ENCODE peak calls at places on chromosomes 1 and 21, in nine cellular contexts. Q is CD8-positive, alpha-beta memory T cell; V is suprapubic skin; C is adrenal gland; H is caudate nucleus; T is mesendoderm; U is foreskin keratinocyte; K is lower lobe of right lung; D is testis. P is an unnamed sample.

GRCh38 chr1:119773711-119774241 is 5.1 kb upstream of the HMGCS2 start:
- DNase-seq in Q (no peak), V (no peak), C (no peak), H (no peak), T (peak; percentile 85), U (peak; percentile 17), K (no peak), D (no peak), P (no peak)

GRCh38 chr1:25356848-25357247 is 18.7 kb downstream of the TMEM50A start:
- DNase-seq in Q (no peak), V (no peak), C (no peak), H (no peak), T (no peak), U (no peak), K (no peak), D (no peak), P (no peak)

GRCh38 chr1:208054885-208055507 is 144.1 kb upstream of the CD34 start:
- DNase-seq in Q (no peak), V (no peak), C (no peak), H (no peak), T (peak; percentile 65), U (no peak), K (no peak), D (no peak), P (no peak)

GRCh38 chr1:8203551-8203950 is 114.4 kb upstream of the SLC45A1 start:
- DNase-seq in Q (no peak), V (no peak), C (no peak), H (no peak), T (no peak), U (no peak), K (no peak), D (no peak), P (no peak)

GRCh38 chr1:145997156-145998023 is 1.0 kb upstream of the TXNIP start:
- DNase-seq in Q (peak; percentile 70), V (peak; percentile 80), C (peak; percentile 35), H (no peak), T (peak; percentile 40), U (no peak), K (peak; percentile 71), D (peak; percentile 60), P (peak; percentile 71)

GRCh38 chr1:245188350-245188749 is 33.6 kb downstream of the KIF26B start:
- DNase-seq in Q (no peak), V (no peak), C (no peak), H (no peak), T (no peak), U (no peak), K (no peak), D (no peak), P (no peak)

GRCh38 chr1:25355841-25356395 is 17.8 kb downstream of the TMEM50A start:
- DNase-seq in Q (no peak), V (no peak), C (no peak), H (no peak), T (no peak), U (no peak), K (no peak), D (no peak), P (no peak)

GRCh38 chr1:211643324-211644212 is 31.9 kb downstream of the NEK2 start:
- DNase-seq in Q (no peak), V (peak; percentile 77), C (peak; percentile 87), H (no peak), T (peak; percentile 42), U (no peak), K (peak; percentile 67), D (peak; percentile 24), P (no peak)

GRCh38 chr21:38803075-38803474 is 2.7 kb upstream of the ETS2 start:
- DNase-seq in Q (no peak), V (no peak), C (no peak), H (no peak), T (no peak), U (no peak), K (no peak), D (no peak), P (no peak)

GRCh38 chr1:45679123-45679522 is 7.2 kb downstream of the GPBP1L1 start:
- DNase-seq in Q (no peak), V (no peak), C (peak; percentile 54), H (no peak), T (no peak), U (no peak), K (no peak), D (no peak), P (no peak)

GRCh38 chr1:85824066-85824835 is 116.0 kb upstream of the ZNHIT6 start:
- DNase-seq in Q (no peak), V (no peak), C (no peak), H (no peak), T (peak; percentile 43), U (no peak), K (no peak), D (no peak), P (no peak)

GRCh38 chr1:57591854-57592253 is 168.0 kb upstream of the DAB1 start:
- DNase-seq in Q (no peak), V (no peak), C (no peak), H (no peak), T (peak; percentile 93), U (peak; percentile 88), K (no peak), D (no peak), P (no peak)

GRCh38 chr1:39754026-39754569 is 15.4 kb downstream of the PPIE start:
- DNase-seq in Q (no peak), V (no peak), C (no peak), H (no peak), T (no peak), U (no peak), K (no peak), D (no peak), P (no peak)

GRCh38 chr21:44364151-44365053 is 11.0 kb downstream of the TRPM2 start:
- DNase-seq in Q (peak; percentile 36), V (peak; percentile 59), C (peak; percentile 10), H (no peak), T (no peak), U (no peak), K (no peak), D (no peak), P (no peak)

GRCh38 chr1:78743626-78744025 is 94.0 kb downstream of the IFI44 start:
- DNase-seq in Q (no peak), V (no peak), C (no peak), H (no peak), T (peak; percentile 2), U (peak; percentile 8), K (no peak), D (no peak), P (no peak)

GRCh38 chr1:215022723-215023122 is 59.8 kb upstream of the KCNK2 start:
- DNase-seq in Q (no peak), V (no peak), C (no peak), H (no peak), T (no peak), U (no peak), K (no peak), D (no peak), P (no peak)

GRCh38 chr1:215028954-215029353 is 53.6 kb upstream of the KCNK2 start:
- DNase-seq in Q (no peak), V (no peak), C (no peak), H (no peak), T (no peak), U (no peak), K (no peak), D (no peak), P (no peak)

GRCh38 chr1:215022204-215022603 is 60.3 kb upstream of the KCNK2 start:
- DNase-seq in Q (no peak), V (no peak), C (no peak), H (no peak), T (no peak), U (no peak), K (no peak), D (no peak), P (no peak)

GRCh38 chr1:215018555-215018954 is 64.0 kb upstream of the KCNK2 start:
- DNase-seq in Q (no peak), V (no peak), C (no peak), H (no peak), T (no peak), U (no peak), K (no peak), D (no peak), P (no peak)

GRCh38 chr1:215023151-215023832 is 59.2 kb upstream of the KCNK2 start:
- DNase-seq in Q (no peak), V (no peak), C (no peak), H (no peak), T (no peak), U (no peak), K (no peak), D (no peak), P (no peak)
- H3K27ac ChIP-seq in Q (no peak overlapping the region), V (peak overlapping the region; percentile 69), C (peak overlapping the region; percentile 80), H (no peak overlapping the region), T (no peak overlapping the region), U (no peak overlapping the region), K (no peak overlapping the region), D (no peak overlapping the region), P (no peak overlapping the region)

GRCh38 chr1:61836649-61837048 is 94.4 kb downstream of the PATJ start:
- DNase-seq in Q (no peak), V (no peak), C (peak; percentile 63), H (no peak), T (no peak), U (no peak), K (no peak), D (peak; percentile 56), P (no peak)
- H3K27ac ChIP-seq in Q (no peak overlapping the region), V (no peak overlapping the region), C (no peak overlapping the region), H (no peak overlapping the region), T (no peak overlapping the region), U (no peak overlapping the region), K (no peak overlapping the region), D (no peak overlapping the region), P (no peak overlapping the region)

GRCh38 chr1:149997585-149998262 is 12.8 kb downstream of the OTUD7B start:
- DNase-seq in Q (no peak), V (no peak), C (no peak), H (no peak), T (no peak), U (no peak), K (no peak), D (no peak), P (peak; percentile 77)

GRCh38 chr1:150001415-150001814 is 9.1 kb downstream of the OTUD7B start:
- DNase-seq in Q (no peak), V (no peak), C (no peak), H (no peak), T (no peak), U (no peak), K (no peak), D (no peak), P (no peak)

GRCh38 chr1:149993181-149993580 is 17.3 kb downstream of the OTUD7B start:
- DNase-seq in Q (no peak), V (no peak), C (no peak), H (no peak), T (no peak), U (no peak), K (no peak), D (no peak), P (no peak)

GRCh38 chr1:149993764-149994163 is 16.8 kb downstream of the OTUD7B start:
- DNase-seq in Q (no peak), V (no peak), C (no peak), H (no peak), T (no peak), U (no peak), K (no peak), D (no peak), P (no peak)

GRCh38 chr1:149995927-149996326 is 14.6 kb downstream of the OTUD7B start:
- DNase-seq in Q (no peak), V (no peak), C (no peak), H (no peak), T (peak; percentile 49), U (peak; percentile 89), K (no peak), D (no peak), P (no peak)
- H3K27ac ChIP-seq in Q (no peak overlapping the region), V (peak overlapping the region; percentile 56), C (no peak overlapping the region), H (peak overlapping the region; percentile 75), T (no peak overlapping the region), U (peak overlapping the region; percentile 44), K (peak overlapping the region; percentile 8), D (no peak overlapping the region), P (no peak overlapping the region)

GRCh38 chr21:40074198-40074597 is 207.0 kb downstream of the PCP4 start:
- DNase-seq in Q (no peak), V (no peak), C (no peak), H (no peak), T (no peak), U (no peak), K (no peak), D (no peak), P (no peak)
- H3K27ac ChIP-seq in Q (no peak overlapping the region), V (no peak overlapping the region), C (no peak overlapping the region), H (no peak overlapping the region), T (no peak overlapping the region), U (no peak overlapping the region), K (no peak overlapping the region), D (no peak overlapping the region), P (no peak overlapping the region)

P was measured in Karpas-422.